ENCODE peak calls at places on chromosomes 4 and X, in nine cellular contexts. One of them, this sample, is unnamed. For H3K4me1, the result is how much of the 10 kb centered on the place peaks cover.

GRCh38 chr4:78748361-78748760 is 27.8 kb upstream of the BMP2K start:
- DNase-seq in tibial nerve: no peak
- DNase-seq in suprapubic skin: no peak
- DNase-seq in breast epithelium: no peak
- DNase-seq in ovary: no peak
- DNase-seq in esophagus squamous epithelium: no peak
- DNase-seq in uterus: no peak
- DNase-seq in A549: no peak
- DNase-seq in transverse colon: no peak
- DNase-seq in this sample: no peak

GRCh38 chr4:183919173-183919572 is 14.1 kb downstream of the STOX2 start:
- DNase-seq in tibial nerve: no peak
- DNase-seq in transverse colon: no peak
- DNase-seq in esophagus squamous epithelium: no peak
- DNase-seq in A549: no peak
- DNase-seq in suprapubic skin: no peak
- DNase-seq in ovary: peak
- DNase-seq in breast epithelium: no peak
- DNase-seq in uterus: no peak
- DNase-seq in this sample: no peak

GRCh38 chr4:144355809-144356757 is 215.6 kb upstream of the GYPA start:
- DNase-seq in transverse colon: peak
- DNase-seq in A549: peak
- DNase-seq in breast epithelium: no peak
- DNase-seq in esophagus squamous epithelium: no peak
- DNase-seq in tibial nerve: peak
- DNase-seq in suprapubic skin: no peak
- DNase-seq in ovary: no peak
- DNase-seq in uterus: no peak
- DNase-seq in this sample: no peak

GRCh38 chr4:7649741-7650531 is 215.2 kb upstream of the PSAPL1 start:
- DNase-seq in breast epithelium: no peak
- DNase-seq in ovary: no peak
- DNase-seq in tibial nerve: no peak
- DNase-seq in suprapubic skin: no peak
- DNase-seq in A549: no peak
- DNase-seq in uterus: no peak
- DNase-seq in esophagus squamous epithelium: no peak
- DNase-seq in transverse colon: peak
- DNase-seq in this sample: peak

GRCh38 chrX:150647331-150647730 is 45.9 kb upstream of the MTMR1 start:
- DNase-seq in breast epithelium: no peak
- DNase-seq in uterus: no peak
- DNase-seq in suprapubic skin: no peak
- DNase-seq in esophagus squamous epithelium: no peak
- DNase-seq in transverse colon: no peak
- DNase-seq in ovary: no peak
- DNase-seq in A549: no peak
- DNase-seq in tibial nerve: no peak
- DNase-seq in this sample: no peak

GRCh38 chrX:11724122-11725017 is 33.7 kb upstream of the MSL3 start:
- DNase-seq in breast epithelium: no peak
- DNase-seq in esophagus squamous epithelium: no peak
- DNase-seq in uterus: no peak
- DNase-seq in A549: peak
- DNase-seq in ovary: peak
- DNase-seq in suprapubic skin: no peak
- DNase-seq in transverse colon: no peak
- DNase-seq in tibial nerve: no peak
- DNase-seq in this sample: no peak

GRCh38 chr4:141388483-141388882 is 167.8 kb downstream of the ZNF330 start:
- DNase-seq in A549: no peak
- DNase-seq in uterus: no peak
- DNase-seq in breast epithelium: no peak
- DNase-seq in suprapubic skin: no peak
- DNase-seq in transverse colon: no peak
- DNase-seq in ovary: no peak
- DNase-seq in tibial nerve: no peak
- DNase-seq in esophagus squamous epithelium: no peak
- DNase-seq in this sample: no peak

GRCh38 chrX:19585370-19586082 is 70.2 kb upstream of the MAP3K15 start:
- DNase-seq in suprapubic skin: no peak
- DNase-seq in breast epithelium: no peak
- DNase-seq in ovary: no peak
- DNase-seq in esophagus squamous epithelium: no peak
- DNase-seq in A549: no peak
- DNase-seq in transverse colon: no peak
- DNase-seq in tibial nerve: no peak
- DNase-seq in uterus: no peak
- DNase-seq in this sample: no peak

GRCh38 chr4:76214269-76214628 is 625 bp upstream of the SCARB2 start:
- DNase-seq in esophagus squamous epithelium: no peak
- DNase-seq in suprapubic skin: no peak
- DNase-seq in breast epithelium: no peak
- DNase-seq in ovary: no peak
- DNase-seq in A549: no peak
- DNase-seq in uterus: no peak
- DNase-seq in transverse colon: peak
- DNase-seq in tibial nerve: no peak
- DNase-seq in this sample: no peak
- H3K4me1 ChIP-seq in esophagus squamous epithelium: half or more
- H3K4me1 ChIP-seq in suprapubic skin: half or more
- H3K4me1 ChIP-seq in breast epithelium: under half
- H3K4me1 ChIP-seq in ovary: under half
- H3K4me1 ChIP-seq in A549: under half
- H3K4me1 ChIP-seq in uterus: under half
- H3K4me1 ChIP-seq in transverse colon: half or more
- H3K4me1 ChIP-seq in tibial nerve: under half
- H3K4me1 ChIP-seq in this sample: under half

GRCh38 chr4:102826890-102827673 is at the start of gene UBE2D3:
- DNase-seq in uterus: peak
- DNase-seq in A549: peak
- DNase-seq in breast epithelium: peak
- DNase-seq in transverse colon: peak
- DNase-seq in tibial nerve: peak
- DNase-seq in suprapubic skin: peak
- DNase-seq in ovary: peak
- DNase-seq in esophagus squamous epithelium: peak
- DNase-seq in this sample: peak
- TF ChIP-seq POLR2A in uterus: peak
- TF ChIP-seq POLR2A in A549: peak
- TF ChIP-seq POLR2A in breast epithelium: peak
- TF ChIP-seq POLR2A in transverse colon: peak
- TF ChIP-seq POLR2A in tibial nerve: peak
- TF ChIP-seq POLR2A in suprapubic skin: peak
- TF ChIP-seq POLR2A in ovary: peak
- TF ChIP-seq POLR2A in esophagus squamous epithelium: no peak
- TF ChIP-seq POLR2A in this sample: peak

DNA sequence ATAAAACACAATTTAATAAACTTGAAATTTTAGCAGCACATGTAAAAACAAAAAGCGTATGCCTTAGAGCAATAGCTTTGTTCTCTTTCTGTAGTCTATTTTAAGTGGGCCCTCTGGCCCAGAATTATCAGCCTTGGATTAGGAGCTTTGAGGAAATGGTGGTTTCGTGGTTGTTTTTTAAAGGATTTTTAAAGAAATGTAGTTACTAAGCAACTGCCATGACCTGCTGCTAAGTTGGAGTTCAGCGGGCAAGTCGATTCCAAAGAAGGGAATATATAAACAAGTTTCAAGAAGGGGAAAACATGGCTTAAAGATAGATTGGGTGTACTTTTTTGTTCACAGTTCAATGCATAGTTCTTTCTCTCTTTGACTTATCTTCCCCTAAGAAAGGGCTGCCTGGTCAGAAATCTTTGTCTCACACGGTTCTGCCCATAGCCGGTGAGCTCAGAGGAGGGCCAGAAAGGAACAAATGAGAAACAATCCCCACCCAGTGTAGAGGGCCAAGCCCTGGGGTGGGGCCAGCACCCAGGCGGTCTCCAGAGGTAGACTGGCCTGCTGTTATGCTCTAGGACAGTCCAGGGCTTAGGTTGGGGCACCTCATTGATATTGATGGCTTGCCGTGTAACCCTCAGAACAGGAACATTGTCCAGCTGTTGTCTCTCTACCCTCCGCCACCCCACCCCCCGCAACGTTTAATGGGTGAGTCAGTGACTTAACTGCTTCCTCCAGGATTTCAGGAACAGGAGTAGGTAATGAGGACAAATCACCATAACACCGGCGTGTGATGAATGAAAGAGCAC is 32.5 kb downstream of the DLG3 start:
- DNase-seq in breast epithelium: peak
- DNase-seq in transverse colon: peak
- DNase-seq in A549: peak
- DNase-seq in suprapubic skin: no peak
- DNase-seq in esophagus squamous epithelium: no peak
- DNase-seq in uterus: peak
- DNase-seq in ovary: peak
- DNase-seq in tibial nerve: no peak
- DNase-seq in this sample: no peak
- H3K4me1 ChIP-seq in breast epithelium: under half
- H3K4me1 ChIP-seq in transverse colon: under half
- H3K4me1 ChIP-seq in A549: under half
- H3K4me1 ChIP-seq in suprapubic skin: under half
- H3K4me1 ChIP-seq in esophagus squamous epithelium: under half
- H3K4me1 ChIP-seq in uterus: under half
- H3K4me1 ChIP-seq in ovary: under half
- H3K4me1 ChIP-seq in tibial nerve: under half
- H3K4me1 ChIP-seq in this sample: under half

GRCh38 chrX:154370300-154370881 is 4.0 kb downstream of the FLNA start:
- DNase-seq in ovary: peak
- DNase-seq in suprapubic skin: no peak
- DNase-seq in tibial nerve: no peak
- DNase-seq in breast epithelium: no peak
- DNase-seq in transverse colon: no peak
- DNase-seq in uterus: peak
- DNase-seq in A549: no peak
- DNase-seq in esophagus squamous epithelium: no peak
- DNase-seq in this sample: peak

GRCh38 chrX:154369453-154370299 is 4.8 kb downstream of the FLNA start:
- DNase-seq in esophagus squamous epithelium: peak
- DNase-seq in transverse colon: peak
- DNase-seq in A549: peak
- DNase-seq in tibial nerve: peak
- DNase-seq in ovary: peak
- DNase-seq in breast epithelium: peak
- DNase-seq in uterus: peak
- DNase-seq in suprapubic skin: peak
- DNase-seq in this sample: peak

GRCh38 chrX:154367474-154368308 is 6.7 kb downstream of the FLNA start:
- DNase-seq in suprapubic skin: no peak
- DNase-seq in transverse colon: no peak
- DNase-seq in breast epithelium: no peak
- DNase-seq in A549: no peak
- DNase-seq in esophagus squamous epithelium: no peak
- DNase-seq in ovary: no peak
- DNase-seq in uterus: no peak
- DNase-seq in tibial nerve: no peak
- DNase-seq in this sample: no peak

GRCh38 chrX:154366666-154367055 is 7.8 kb downstream of the FLNA start:
- DNase-seq in A549: no peak
- DNase-seq in tibial nerve: no peak
- DNase-seq in ovary: no peak
- DNase-seq in esophagus squamous epithelium: no peak
- DNase-seq in transverse colon: no peak
- DNase-seq in suprapubic skin: no peak
- DNase-seq in uterus: no peak
- DNase-seq in breast epithelium: peak
- DNase-seq in this sample: no peak

GRCh38 chrX:154368630-154369452 is 5.6 kb downstream of the FLNA start:
- DNase-seq in ovary: peak
- DNase-seq in A549: peak
- DNase-seq in esophagus squamous epithelium: peak
- DNase-seq in uterus: peak
- DNase-seq in breast epithelium: peak
- DNase-seq in transverse colon: peak
- DNase-seq in suprapubic skin: peak
- DNase-seq in tibial nerve: peak
- DNase-seq in this sample: peak
- TF ChIP-seq POLR2A in ovary: peak
- TF ChIP-seq POLR2A in A549: peak
- TF ChIP-seq POLR2A in esophagus squamous epithelium: no peak
- TF ChIP-seq POLR2A in uterus: no peak
- TF ChIP-seq POLR2A in breast epithelium: no peak
- TF ChIP-seq POLR2A in transverse colon: no peak
- TF ChIP-seq POLR2A in suprapubic skin: no peak
- TF ChIP-seq POLR2A in tibial nerve: peak
- TF ChIP-seq POLR2A in this sample: no peak

DNA sequence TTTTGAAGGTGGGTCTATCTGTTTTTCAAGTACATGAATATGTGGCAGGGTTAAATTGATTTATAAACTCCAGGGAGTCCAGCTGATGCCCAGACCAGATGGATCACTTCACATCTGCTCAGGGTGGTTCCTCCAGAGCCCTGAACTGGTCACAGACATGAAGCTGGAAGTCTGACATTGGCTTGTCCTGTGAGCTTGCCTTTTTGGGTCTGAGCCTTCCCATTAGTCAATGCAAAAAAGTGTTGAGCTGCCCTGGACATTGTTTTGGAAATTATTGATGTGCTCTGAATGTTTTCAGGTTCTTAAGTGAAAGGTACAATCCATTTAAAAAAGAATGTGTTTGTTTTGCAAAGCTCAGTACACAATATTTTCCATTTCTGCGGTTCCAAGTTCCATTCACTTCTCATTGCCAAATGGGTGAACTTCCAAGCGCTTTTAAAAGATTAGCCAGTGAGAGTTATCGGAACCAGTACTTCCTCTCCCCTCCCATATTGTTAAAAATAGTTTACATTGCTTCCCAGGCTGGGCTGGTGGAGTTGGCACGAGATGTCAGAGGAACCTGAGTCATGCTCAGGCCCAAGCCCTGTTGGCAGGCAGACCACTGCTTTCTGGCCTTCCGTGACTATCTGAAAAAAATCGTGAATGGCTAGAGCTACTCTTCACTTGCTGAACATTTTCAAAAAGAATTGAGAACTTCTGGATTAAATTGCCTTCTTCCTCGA is 52.1 kb downstream of the PDGFRA start:
- DNase-seq in tibial nerve: peak
- DNase-seq in esophagus squamous epithelium: no peak
- DNase-seq in A549: peak
- DNase-seq in transverse colon: peak
- DNase-seq in suprapubic skin: peak
- DNase-seq in ovary: peak
- DNase-seq in uterus: peak
- DNase-seq in breast epithelium: peak
- DNase-seq in this sample: no peak
- H3K4me1 ChIP-seq in tibial nerve: under half
- H3K4me1 ChIP-seq in esophagus squamous epithelium: under half
- H3K4me1 ChIP-seq in A549: under half
- H3K4me1 ChIP-seq in transverse colon: under half
- H3K4me1 ChIP-seq in suprapubic skin: under half
- H3K4me1 ChIP-seq in ovary: under half
- H3K4me1 ChIP-seq in uterus: under half
- H3K4me1 ChIP-seq in breast epithelium: under half
- H3K4me1 ChIP-seq in this sample: under half

This sample was measured in spleen.